ENCODE peak calls at places on chromosome 5, in six cellular contexts. P is GM10248, S is Caco-2, I is neural crest cell, Z is heart right ventricle, A is body of pancreas. T is an unnamed sample.

GRCh38 chr5:173963107-173963506 is 25.9 kb upstream of the C5orf47 start:
- DNase-seq in I (no peak), A (no peak), Z (no peak), S (no peak), P (no peak), T (no peak)

GRCh38 chr5:67983251-67983941 is 232.2 kb upstream of the PIK3R1 start:
- DNase-seq in S (no peak), I (no peak), P (no peak), Z (no peak), A (no peak), T (no peak)

GRCh38 chr5:18566671-18567070 is 932.4 kb downstream of the TAF11L14 start:
- DNase-seq in Z (no peak), S (no peak), P (no peak), I (no peak), A (no peak), T (no peak)

GRCh38 chr5:173730610-173731302 is 114.3 kb upstream of the BOD1 start:
- DNase-seq in Z (no peak), I (no peak), S (no peak), P (no peak), A (no peak), T (no peak)

GRCh38 chr5:82560546-82560945 is 282.4 kb upstream of the RPS23 start:
- DNase-seq in S (no peak), Z (no peak), P (no peak), A (no peak), I (no peak), T (no peak)

GRCh38 chr5:81739283-81739682 is 11.6 kb downstream of the SSBP2 start:
- DNase-seq in A (no peak), Z (no peak), P (no peak), S (no peak), I (no peak), T (no peak)

GRCh38 chr5:145797336-145797735 is 37.8 kb downstream of the PRELID2 start:
- DNase-seq in Z (no peak), A (no peak), S (no peak), I (no peak), P (no peak), T (no peak)

GRCh38 chr5:160685219-160685618 is 166.8 kb downstream of the ATP10B start:
- DNase-seq in S (no peak), P (no peak), I (no peak), A (peak), Z (no peak), T (no peak)

GRCh38 chr5:171137768-171138540 is 171.1 kb upstream of the TLX3 start:
- DNase-seq in S (no peak), Z (no peak), I (no peak), A (no peak), P (no peak), T (no peak)

GRCh38 chr5:76926329-76927105 is 26.3 kb upstream of the CRHBP start:
- DNase-seq in I (no peak), S (no peak), Z (no peak), A (no peak), P (no peak), T (no peak)

GRCh38 chr5:107558951-107559350 is 111.8 kb downstream of the EFNA5 start:
- DNase-seq in A (no peak), P (no peak), S (no peak), I (no peak), Z (no peak), T (no peak)

GRCh38 chr5:88643315-88643714 is 239.7 kb downstream of the MEF2C start:
- DNase-seq in A (no peak), Z (no peak), P (no peak), S (no peak), I (no peak), T (no peak)

GRCh38 chr5:176697929-176698520 is 50.7 kb downstream of the TSPAN17 start:
- DNase-seq in I (no peak), S (no peak), Z (no peak), A (no peak), P (no peak), T (no peak)

GRCh38 chr5:101271416-101271815 is 368.3 kb upstream of the ST8SIA4 start:
- DNase-seq in Z (no peak), I (no peak), P (no peak), A (no peak), S (no peak), T (no peak)

GRCh38 chr5:27403248-27403882 is 365.0 kb upstream of the CDH9 start:
- DNase-seq in P (no peak), S (no peak), I (no peak), Z (no peak), A (no peak), T (no peak)

GRCh38 chr5:151772029-151772867 is 494 bp downstream of the G3BP1 start:
- DNase-seq in Z (peak), A (peak), P (no peak), I (peak), S (peak), T (no peak)

GRCh38 chr5:17329566-17329965 is 112.1 kb downstream of the BASP1 start:
- DNase-seq in I (no peak), Z (no peak), S (no peak), A (no peak), P (no peak), T (no peak)

GRCh38 chr5:176818391-176819098 is 8.2 kb downstream of the UNC5A start:
- DNase-seq in A (no peak), S (no peak), I (no peak), P (peak), Z (no peak), T (no peak)

DNA sequence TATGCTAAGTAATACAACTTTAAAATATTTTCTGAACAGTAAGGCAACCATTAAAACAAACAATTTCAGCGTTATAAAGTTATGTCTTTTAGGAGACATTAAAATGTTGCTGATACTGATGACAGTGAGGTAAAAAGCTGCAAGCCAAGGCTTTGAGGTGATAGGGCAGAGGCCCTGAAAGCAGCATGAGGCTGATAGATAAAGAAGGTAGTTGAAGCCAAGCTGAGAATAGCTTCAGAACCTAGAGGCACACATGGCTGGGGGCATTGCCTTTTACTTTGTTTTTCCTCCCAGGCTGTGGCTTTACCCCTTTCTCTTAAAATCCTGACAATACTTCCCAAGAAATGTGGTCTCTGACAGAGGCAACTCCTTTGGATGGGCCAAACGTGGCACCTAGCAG is 149.0 kb upstream of the WWC1 start:
- DNase-seq in I (no peak), S (no peak), P (no peak), Z (no peak), A (no peak), T (no peak)
- TF ChIP-seq CTCF in I (no peak), S (no peak), P (no peak), Z (no peak), A (no peak), T (no peak)

GRCh38 chr5:110248921-110249320 is 477.6 kb downstream of the TMEM232 start:
- DNase-seq in Z (no peak), P (no peak), I (no peak), S (no peak), A (no peak), T (no peak)

GRCh38 chr5:110250790-110251189 is 475.7 kb downstream of the TMEM232 start:
- DNase-seq in Z (no peak), A (no peak), I (no peak), P (no peak), S (no peak), T (no peak)

GRCh38 chr5:110255194-110255593 is 471.3 kb downstream of the TMEM232 start:
- DNase-seq in P (no peak), I (no peak), A (no peak), Z (no peak), S (no peak), T (no peak)

DNA sequence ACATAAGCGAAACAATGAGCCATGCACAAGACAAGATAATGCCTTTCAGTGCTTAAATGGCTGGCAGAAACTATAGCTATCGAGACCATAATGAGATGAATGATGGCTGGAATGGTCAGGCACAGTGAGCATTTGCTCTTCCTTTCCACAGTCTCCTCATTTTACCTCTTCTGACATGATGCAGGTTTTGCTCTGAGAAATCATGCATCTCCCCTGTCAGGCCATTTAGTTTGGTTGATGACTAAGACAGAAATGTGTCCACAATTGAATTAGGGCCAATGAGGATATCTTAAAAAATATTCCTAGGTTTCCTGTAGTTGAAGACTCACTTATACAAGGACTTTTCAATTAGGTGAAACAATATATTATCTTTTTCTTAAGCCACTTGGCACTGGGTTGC is 475.1 kb downstream of the TMEM232 start:
- DNase-seq in Z (no peak), A (no peak), I (no peak), S (no peak), P (no peak), T (no peak)
- TF ChIP-seq CTCF in Z (no peak), A (no peak), I (no peak), S (no peak), P (no peak), T (no peak)

DNA sequence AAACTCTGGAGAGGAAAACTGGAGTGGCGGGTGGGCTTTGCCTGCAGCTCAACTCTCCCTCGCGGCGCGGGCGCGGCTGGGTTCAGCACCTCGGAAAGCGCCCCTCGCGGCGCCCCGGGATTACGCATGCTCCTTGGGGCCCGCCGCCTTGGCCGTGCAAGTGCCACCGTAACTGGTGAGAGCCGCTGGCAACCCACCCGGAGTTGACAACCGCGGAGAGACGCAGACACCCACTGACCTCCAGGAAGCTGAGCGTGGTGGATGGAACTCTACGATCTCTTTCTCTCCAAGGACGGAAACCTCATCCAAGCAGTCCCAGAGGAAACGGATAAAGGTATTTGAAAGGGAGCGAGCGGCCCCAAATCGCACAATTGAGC is 194 bp upstream of the RXFP3 start:
- DNase-seq in I (peak), Z (peak), A (peak), S (no peak), P (peak), T (peak)
- TF ChIP-seq CTCF in I (peak), Z (no peak), A (peak), S (no peak), P (peak), T (peak)

DNA sequence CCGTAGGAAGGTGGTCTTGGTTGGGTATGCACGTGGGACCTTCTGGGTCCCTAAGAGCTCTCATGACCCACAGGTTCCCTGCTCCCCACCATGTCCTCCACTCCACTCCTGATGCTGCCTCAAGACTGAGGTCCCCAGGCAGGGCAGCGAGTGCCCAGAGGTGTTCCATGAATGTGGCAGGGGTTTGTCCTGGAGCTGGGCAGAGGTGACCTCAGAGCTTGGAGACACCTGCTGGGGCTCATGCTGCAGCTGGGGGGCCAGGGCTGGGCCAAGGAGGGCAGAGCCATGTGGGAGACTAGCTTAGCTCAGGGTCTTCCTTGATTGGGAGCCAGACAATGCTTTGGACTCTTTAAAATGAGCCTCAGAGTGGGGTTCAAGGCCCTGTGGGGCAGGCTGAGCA is 74.0 kb upstream of the PITX1 start:
- DNase-seq in P (no peak), Z (no peak), I (no peak), S (no peak), A (no peak), T (no peak)
- TF ChIP-seq CTCF in P (no peak), Z (no peak), I (no peak), S (no peak), A (no peak), T (no peak)

DNA sequence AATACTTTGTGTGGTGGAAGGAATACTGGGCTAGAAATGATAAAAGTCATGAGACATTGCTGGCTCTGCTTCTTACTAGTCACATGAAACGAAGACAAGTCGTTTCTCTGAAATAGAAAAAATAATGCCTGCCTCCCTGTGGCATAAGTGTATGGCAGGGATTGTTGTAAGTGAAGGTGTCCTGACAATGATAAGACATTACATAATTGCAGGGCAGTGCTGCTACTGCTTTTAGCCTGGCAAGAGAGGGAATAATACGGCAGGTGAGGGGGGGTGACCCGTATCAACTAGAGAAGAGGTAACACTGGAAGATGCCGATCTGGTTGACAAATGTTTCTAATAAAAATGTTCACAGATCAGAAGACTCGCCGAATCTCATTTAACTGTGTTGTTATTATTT is 314.3 kb downstream of the KIAA0825 start:
- DNase-seq in P (no peak), A (no peak), S (no peak), I (no peak), Z (no peak), T (no peak)
- TF ChIP-seq CTCF in P (no peak), A (no peak), S (no peak), I (no peak), Z (no peak), T (no peak)

GRCh38 chr5:74465724-74466123 is 174.8 kb downstream of the ENC1 start:
- DNase-seq in I (no peak), P (no peak), S (no peak), Z (no peak), A (no peak), T (no peak)

GRCh38 chr5:74464512-74465209 is 175.9 kb downstream of the ENC1 start:
- DNase-seq in I (no peak), A (no peak), Z (no peak), S (no peak), P (no peak), T (no peak)

GRCh38 chr5:74471875-74472274 is 168.7 kb downstream of the ENC1 start:
- DNase-seq in Z (no peak), A (no peak), S (no peak), I (no peak), P (no peak), T (no peak)

GRCh38 chr5:74468421-74468820 is 172.1 kb downstream of the ENC1 start:
- DNase-seq in P (no peak), S (no peak), Z (no peak), I (no peak), A (no peak), T (no peak)

GRCh38 chr5:74469234-74469972 is 171.1 kb downstream of the ENC1 start:
- DNase-seq in Z (no peak), S (no peak), P (no peak), I (no peak), A (no peak), T (no peak)
- TF ChIP-seq CTCF in Z (no peak), S (no peak), P (no peak), I (no peak), A (no peak), T (no peak)

GRCh38 chr5:179368806-179369529 is 23.7 kb upstream of the ADAMTS2 start:
- DNase-seq in A (no peak), I (no peak), Z (no peak), S (no peak), P (no peak), T (no peak)
- TF ChIP-seq CTCF in A (no peak), I (no peak), Z (no peak), S (no peak), P (no peak), T (no peak)

GRCh38 chr5:149940077-149940574 is 4.5 kb downstream of the PDE6A start:
- DNase-seq in P (no peak), A (no peak), I (no peak), Z (no peak), S (no peak), T (no peak)

GRCh38 chr5:149941795-149942194 is 2.8 kb downstream of the PDE6A start:
- DNase-seq in P (no peak), A (no peak), I (no peak), Z (no peak), S (no peak), T (no peak)

GRCh38 chr5:149940941-149941644 is 3.5 kb downstream of the PDE6A start:
- DNase-seq in A (no peak), I (no peak), Z (no peak), S (no peak), P (no peak), T (no peak)

GRCh38 chr5:149944666-149945065 is at the start of gene PDE6A:
- DNase-seq in I (no peak), Z (no peak), P (no peak), A (no peak), S (no peak), T (no peak)

GRCh38 chr5:149942199-149942598 is 2.4 kb downstream of the PDE6A start:
- DNase-seq in A (no peak), P (no peak), S (no peak), Z (no peak), I (no peak), T (no peak)
- TF ChIP-seq CTCF in A (no peak), P (no peak), S (no peak), Z (no peak), I (no peak), T (no peak)

GRCh38 chr5:15008476-15008875 is 136.9 kb upstream of the ANKH start:
- DNase-seq in S (peak), Z (peak), P (no peak), I (no peak), A (peak), T (no peak)
- TF ChIP-seq CTCF in S (no peak), Z (no peak), P (no peak), I (no peak), A (no peak), T (no peak)

GRCh38 chr5:72394688-72395087 is 74.5 kb downstream of the PTCD2 start:
- DNase-seq in P (peak), A (peak), I (no peak), S (no peak), Z (no peak), T (no peak)
- TF ChIP-seq CTCF in P (peak), A (no peak), I (peak), S (peak), Z (peak), T (peak)